ENCODE peak calls at places on chromosomes 11 and 22, in six cellular contexts. C, O, F, D, K and J are unnamed samples.

GRCh38 chr11:90344546-90344945 is 121.7 kb upstream of the CHORDC1 start:
- DNase-seq in C (no peak), O (no peak), F (no peak), D (no peak), K (no peak), J (no peak)

GRCh38 chr11:122851366-122852011 is 13.2 kb downstream of the CRTAM start:
- DNase-seq in C (no peak), O (no peak), F (no peak), D (peak; percentile 26), K (no peak), J (no peak)

GRCh38 chr22:29700949-29701927 is 18.6 kb upstream of the CABP7 start:
- DNase-seq in C (peak; percentile 24), O (no peak), F (no peak), D (peak; percentile 34), K (peak; percentile 32), J (no peak)

GRCh38 chr22:50252081-50253045 is 1.3 kb upstream of the HDAC10 start:
- DNase-seq in C (peak; percentile 59), O (peak; percentile 89), F (no peak), D (peak; percentile 71), K (peak; percentile 75), J (no peak)

GRCh38 chr11:61718613-61719302 is 33.7 kb upstream of the MYRF start:
- DNase-seq in C (no peak), O (peak; percentile 85), F (peak; percentile 41), D (no peak), K (peak; percentile 82), J (peak; percentile 28)

GRCh38 chr11:93541154-93541553 is 2.0 kb downstream of the SMCO4 start:
- DNase-seq in C (no peak), O (no peak), F (no peak), D (no peak), K (no peak), J (no peak)

GRCh38 chr11:100691886-100692285 is 4.8 kb downstream of the ARHGAP42 start:
- DNase-seq in C (no peak), O (no peak), F (no peak), D (no peak), K (no peak), J (no peak)

GRCh38 chr11:35011389-35011788 is 95.0 kb downstream of the PDHX start:
- DNase-seq in C (peak; percentile 51), O (no peak), F (no peak), D (no peak), K (peak; percentile 39), J (peak; percentile 58)

GRCh38 chr11:118359295-118359958 is at the start of gene UBE4A:
- DNase-seq in C (peak; percentile 87), O (peak; percentile 97), F (peak; percentile 79), D (peak; percentile 95), K (peak; percentile 93), J (peak; percentile 86)

GRCh38 chr22:27019827-27020226 is 362.4 kb downstream of the MIAT start:
- DNase-seq in C (no peak), O (no peak), F (no peak), D (no peak), K (no peak), J (no peak)

GRCh38 chr11:23041104-23041503 is 180.8 kb upstream of the CCDC179 start:
- DNase-seq in C (no peak), O (no peak), F (no peak), D (no peak), K (no peak), J (no peak)

GRCh38 chr11:134224710-134225662 is 515 bp downstream of the VPS26B start:
- DNase-seq in C (peak; percentile 19), O (peak; percentile 79), F (no peak), D (peak; percentile 38), K (peak; percentile 53), J (peak; percentile 9)

GRCh38 chr22:32649515-32650200 is 151.8 kb upstream of the TIMP3 start:
- DNase-seq in C (peak; percentile 72), O (peak; percentile 81), F (peak; percentile 65), D (no peak), K (peak; percentile 93), J (peak; percentile 84)

GRCh38 chr22:28711820-28712777 is 29.5 kb downstream of the CHEK2 start:
- DNase-seq in C (peak; percentile 97), O (no peak), F (peak; percentile 93), D (no peak), K (peak; percentile 98), J (peak; percentile 95)

GRCh38 chr11:129346916-129347315 is 28.7 kb upstream of the BARX2 start:
- DNase-seq in C (peak; percentile 13), O (no peak), F (no peak), D (no peak), K (peak; percentile 10), J (no peak)

GRCh38 chr22:20026996-20027601 is 6.2 kb downstream of the TANGO2 start:
- DNase-seq in C (no peak), O (no peak), F (no peak), D (no peak), K (no peak), J (no peak)

GRCh38 chr11:67648796-67649613 is 1.5 kb downstream of the ACY3 start:
- DNase-seq in C (no peak), O (peak; percentile 61), F (no peak), D (no peak), K (no peak), J (no peak)

GRCh38 chr11:126354631-126355323 is 709 bp upstream of the ST3GAL4 start:
- DNase-seq in C (no peak), O (peak; percentile 53), F (no peak), D (no peak), K (no peak), J (no peak)

GRCh38 chr11:108914981-108915380 is 250.1 kb downstream of the DDX10 start:
- DNase-seq in C (no peak), O (no peak), F (no peak), D (no peak), K (peak; percentile 79), J (no peak)

GRCh38 chr11:134367781-134368180 is 36.0 kb downstream of the GLB1L2 start:
- DNase-seq in C (no peak), O (peak; percentile 42), F (no peak), D (no peak), K (no peak), J (no peak)

GRCh38 chr11:26254378-26254777 is 77.6 kb upstream of the ANO3 start:
- DNase-seq in C (no peak), O (no peak), F (no peak), D (no peak), K (no peak), J (no peak)

GRCh38 chr11:19713221-19714092 is 820 bp downstream of the NAV2 start:
- DNase-seq in C (no peak), O (peak; percentile 73), F (no peak), D (no peak), K (peak; percentile 13), J (no peak)

GRCh38 chr11:103222801-103223200 is 113.6 kb downstream of the DYNC2H1 start:
- DNase-seq in C (no peak), O (no peak), F (no peak), D (no peak), K (no peak), J (no peak)

GRCh38 chr11:75352417-75353206 is 1.2 kb upstream of the ARRB1 start:
- DNase-seq in C (no peak), O (peak; percentile 82), F (no peak), D (no peak), K (peak; percentile 68), J (no peak)

GRCh38 chr11:68322031-68322388 is 9.6 kb downstream of the LRP5 start:
- DNase-seq in C (no peak), O (no peak), F (no peak), D (no peak), K (no peak), J (no peak)

GRCh38 chr11:118901494-118902335 is 18.0 kb downstream of the CXCR5 start:
- DNase-seq in C (no peak), O (peak; percentile 67), F (no peak), D (no peak), K (no peak), J (no peak)

GRCh38 chr11:13955971-13956421 is 6.5 kb upstream of the SPON1 start:
- DNase-seq in C (peak; percentile 51), O (peak; percentile 83), F (no peak), D (peak; percentile 59), K (peak; percentile 67), J (peak; percentile 54)

GRCh38 chr11:132444891-132445290 is 1074.5 kb downstream of the NTM start:
- DNase-seq in C (no peak), O (no peak), F (no peak), D (no peak), K (no peak), J (no peak)

GRCh38 chr11:122046846-122047245 is 69.2 kb downstream of the BLID start:
- DNase-seq in C (no peak), O (no peak), F (peak; percentile 57), D (no peak), K (peak; percentile 53), J (no peak)

GRCh38 chr11:46369458-46370152 is 11.9 kb upstream of the MDK start:
- DNase-seq in C (peak; percentile 68), O (no peak), F (no peak), D (peak; percentile 50), K (peak; percentile 84), J (no peak)

GRCh38 chr11:69377953-69378302 is 84.0 kb downstream of the MYEOV start:
- DNase-seq in C (no peak), O (peak; percentile 55), F (no peak), D (no peak), K (no peak), J (no peak)